ENCODE peak calls at places on chromosomes 7 and 10, in four cellular contexts. M is HCT116, Q is MM.1S, T is OCI-LY7. H is an unnamed sample.

GRCh38 chr10:24453404-24453830 is 244.5 kb downstream of the KIAA1217 start:
- DNase-seq in M (no peak), Q (no peak), T (no peak), H (no peak)

GRCh38 chr7:44080686-44081265 is 1.6 kb downstream of the POLM start:
- DNase-seq in Q (no peak), M (no peak), T (no peak), H (no peak)

GRCh38 chr10:90308223-90308622 is 549.6 kb downstream of the HTR7 start:
- DNase-seq in T (no peak), Q (no peak), M (no peak), H (no peak)

GRCh38 chr7:30312186-30312585 is 27.8 kb downstream of the ZNRF2 start:
- DNase-seq in M (no peak), T (no peak), Q (no peak), H (no peak)

GRCh38 chr10:110426294-110427153 is 71.2 kb upstream of the DUSP5 start:
- DNase-seq in T (peak; percentile 49), M (no peak), Q (no peak), H (no peak)

GRCh38 chr10:109450702-109451101 is 472.6 kb downstream of the XPNPEP1 start:
- DNase-seq in M (no peak), Q (no peak), T (no peak), H (no peak)

GRCh38 chr7:143361552-143362125 is 874 bp downstream of the FAM131B start:
- DNase-seq in M (no peak), Q (no peak), T (no peak), H (no peak)

GRCh38 chr10:44978570-44979280 is at the start of gene DEPP1:
- DNase-seq in M (peak; percentile 90), Q (peak; percentile 87), T (no peak), H (peak; percentile 98)

GRCh38 chr7:40536406-40536805 is 401.6 kb downstream of the SUGCT start:
- DNase-seq in M (no peak), T (no peak), Q (no peak), H (no peak)

GRCh38 chr10:44384601-44385422 is at the start of gene CXCL12:
- DNase-seq in T (no peak), Q (no peak), M (no peak), H (peak; percentile 44)

GRCh38 chr10:78846770-78847169 is 222.0 kb upstream of the ZMIZ1 start:
- DNase-seq in T (no peak), Q (no peak), M (no peak), H (no peak)

GRCh38 chr10:126421745-126422144 is 33.5 kb upstream of the ADAM12 start:
- DNase-seq in T (no peak), Q (no peak), M (no peak), H (peak; percentile 8)

GRCh38 chr7:54711900-54712595 is 47.0 kb downstream of the SEC61G start:
- DNase-seq in Q (no peak), T (no peak), M (no peak), H (no peak)

GRCh38 chr7:54709283-54709682 is 49.7 kb downstream of the SEC61G start:
- DNase-seq in T (no peak), Q (no peak), M (no peak), H (no peak)

GRCh38 chr7:54712777-54713176 is 46.2 kb downstream of the SEC61G start:
- DNase-seq in Q (no peak), T (no peak), M (no peak), H (no peak)
- H3K9me2 ChIP-seq in Q (no peaks in the 10 kb centered on the region), T (no peaks in the 10 kb centered on the region), M (no peaks in the 10 kb centered on the region), H (no peaks in the 10 kb centered on the region)

DNA sequence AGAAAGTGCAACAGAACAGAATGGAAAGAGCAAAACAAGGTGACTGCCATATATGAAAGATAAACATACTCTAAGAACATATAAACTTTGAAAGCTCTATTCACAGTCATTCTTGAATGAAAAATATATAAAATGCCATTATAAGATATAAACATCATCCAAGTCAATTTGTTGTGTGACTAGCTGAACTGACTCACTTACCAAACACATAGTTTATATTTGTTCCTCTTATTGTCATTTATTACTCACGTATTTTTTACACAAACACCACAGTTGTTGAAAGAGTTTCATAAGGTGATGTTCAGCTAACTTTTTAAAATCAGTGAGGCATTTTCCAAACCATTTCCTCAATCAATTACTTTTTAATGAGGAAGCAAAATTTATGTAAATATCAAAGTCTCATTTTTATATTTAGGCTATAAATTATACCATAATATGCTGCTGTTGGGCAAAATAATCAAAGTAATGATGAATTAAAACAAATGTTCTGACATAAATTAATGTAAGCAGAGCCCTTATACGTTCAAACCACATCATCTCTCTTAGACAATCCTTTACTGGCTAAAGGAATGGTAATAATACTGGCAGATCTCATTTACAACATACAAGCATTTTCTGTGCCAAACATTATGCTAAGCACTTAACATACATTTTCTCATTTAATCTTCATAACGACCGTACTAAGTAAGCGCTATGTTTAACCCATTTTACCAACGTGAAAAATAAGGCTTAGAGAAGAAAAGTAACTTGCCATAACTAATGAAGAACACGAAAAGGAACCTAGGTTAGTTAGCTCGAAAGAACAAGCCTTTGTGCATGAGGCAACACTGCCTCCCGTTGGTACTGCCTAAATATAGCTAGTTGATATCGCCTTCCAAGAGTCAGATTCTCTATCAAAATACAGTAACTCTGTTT is 7.3 kb downstream of the LRRN3 start:
- DNase-seq in Q (peak; percentile 91), T (no peak), M (peak; percentile 18), H (peak; percentile 67)
- TF ChIP-seq CTCF in Q (peak; percentile 99), T (peak; percentile 44), M (peak; percentile 59), H (peak; percentile 72)

GRCh38 chr7:131897016-131897789 is 340.8 kb upstream of the PODXL start:
- DNase-seq in M (peak; percentile 12), Q (no peak), T (no peak), H (no peak)
- H3K9me2 ChIP-seq in M (no peaks in the 10 kb centered on the region), Q (no peaks in the 10 kb centered on the region), T (no peaks in the 10 kb centered on the region), H (no peaks in the 10 kb centered on the region)

GRCh38 chr7:26284995-26285632 is 6.5 kb upstream of the SNX10 start:
- DNase-seq in M (peak; percentile 61), Q (no peak), T (peak; percentile 43), H (no peak)
- TF ChIP-seq CTCF in M (peak; percentile 53), Q (peak; percentile 11), T (peak; percentile 59), H (no peak)

GRCh38 chr7:131897790-131898165 is 341.4 kb upstream of the PODXL start:
- DNase-seq in M (no peak), T (no peak), Q (no peak), H (no peak)
- H3K9me2 ChIP-seq in M (no peaks in the 10 kb centered on the region), T (no peaks in the 10 kb centered on the region), Q (no peaks in the 10 kb centered on the region), H (no peaks in the 10 kb centered on the region)

DNA sequence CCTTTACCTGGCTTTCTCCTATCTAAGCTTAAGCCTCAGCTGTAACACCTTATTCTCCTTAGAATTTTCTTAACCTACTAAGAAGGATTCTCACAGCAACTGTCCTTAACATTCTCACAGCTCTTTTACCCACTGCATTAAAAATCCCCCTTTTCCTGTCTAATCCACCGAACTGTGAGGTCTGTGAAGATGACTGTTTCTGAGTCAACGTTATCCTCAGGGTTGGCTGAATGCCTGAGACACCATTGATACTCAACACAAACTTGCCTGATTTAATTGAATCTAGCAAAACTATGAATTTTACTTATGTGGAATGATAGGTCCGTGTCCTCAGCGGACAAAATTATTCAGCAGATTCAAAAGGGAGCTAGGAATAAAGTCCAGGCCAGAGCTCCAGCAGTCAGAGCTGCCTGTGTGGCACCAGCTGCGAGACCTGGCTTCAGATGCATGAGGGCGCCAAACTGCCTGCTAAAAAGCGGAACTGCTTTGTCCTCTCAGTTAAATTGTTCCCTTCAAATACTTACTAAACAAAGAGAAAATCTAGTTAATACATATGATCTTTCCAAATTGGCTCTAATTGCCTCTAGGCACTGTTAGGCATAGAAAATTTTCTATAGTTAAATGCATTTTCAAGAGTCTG is 33.4 kb upstream of the VWDE start:
- DNase-seq in M (no peak), Q (peak; percentile 17), T (peak; percentile 31), H (peak; percentile 42)
- TF ChIP-seq CTCF in M (peak; percentile 32), Q (peak; percentile 24), T (peak; percentile 56), H (peak; percentile 40)

GRCh38 chr7:131898418-131898817 is 342.0 kb upstream of the PODXL start:
- DNase-seq in Q (no peak), M (no peak), T (no peak), H (no peak)
- H3K9me2 ChIP-seq in Q (no peaks in the 10 kb centered on the region), M (no peaks in the 10 kb centered on the region), T (no peaks in the 10 kb centered on the region), H (no peaks in the 10 kb centered on the region)

DNA sequence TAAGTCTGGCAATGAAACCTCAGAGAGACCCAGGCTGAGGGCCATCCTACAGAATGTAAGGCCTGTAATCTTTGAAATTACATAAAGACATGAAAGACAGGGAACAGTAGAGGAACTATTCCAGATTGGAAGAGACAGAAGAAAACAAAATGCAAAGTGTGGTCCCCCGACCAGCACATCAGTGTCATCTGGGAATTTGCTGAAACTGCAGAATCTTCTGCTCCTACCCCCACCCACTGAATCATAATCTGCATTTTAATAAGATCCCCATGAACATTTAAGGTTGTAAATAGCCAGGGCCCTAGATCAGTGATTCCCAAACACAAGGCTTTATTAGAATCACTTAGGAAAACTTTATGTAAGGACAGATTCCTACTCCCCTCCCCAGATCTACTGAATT is 154.4 kb downstream of the NOC3L start:
- DNase-seq in T (no peak), Q (no peak), M (no peak), H (no peak)
- TF ChIP-seq CTCF in T (no peak), Q (no peak), M (no peak), H (no peak)

GRCh38 chr10:28188520-28188919 is 114.3 kb downstream of the MPP7 start:
- DNase-seq in Q (no peak), T (no peak), M (no peak), H (no peak)
- H3K9me2 ChIP-seq in Q (no peaks in the 10 kb centered on the region), T (peaks cover 3% of the 10 kb centered on the region), M (no peaks in the 10 kb centered on the region), H (no peaks in the 10 kb centered on the region)

H was measured in hepatocyte.